ENCODE peak calls at places on chromosomes 13 and 19, in four cellular contexts. One of them, this sample, is unnamed.

GRCh38 chr19:37077615-37077928 is 661 bp upstream of the ZNF420 start:
- DNase-seq in H9: no peak
- DNase-seq in GM23338: no peak
- DNase-seq in left lung: no peak
- DNase-seq in this sample: no peak

GRCh38 chr13:99525967-99526366 is 24.7 kb downstream of the TM9SF2 start:
- DNase-seq in H9: no peak
- DNase-seq in GM23338: no peak
- DNase-seq in left lung: no peak
- DNase-seq in this sample: no peak

GRCh38 chr13:104171132-104171531 is 1104.9 kb upstream of the SLC10A2 start:
- DNase-seq in H9: no peak
- DNase-seq in GM23338: no peak
- DNase-seq in left lung: no peak
- DNase-seq in this sample: no peak

GRCh38 chr19:41531438-41532311 is 44.3 kb upstream of the CEACAM21 start:
- DNase-seq in H9: no peak
- DNase-seq in GM23338: no peak
- DNase-seq in left lung: peak; percentile 72
- DNase-seq in this sample: peak; percentile 56

GRCh38 chr19:57888494-57889231 is at the start of gene ZNF814:
- DNase-seq in H9: peak; percentile 94
- DNase-seq in GM23338: peak; percentile 99
- DNase-seq in left lung: peak; percentile 81
- DNase-seq in this sample: peak; percentile 67

GRCh38 chr13:112225429-112226090 is 150.6 kb upstream of the SPACA7 start:
- DNase-seq in H9: no peak
- DNase-seq in GM23338: no peak
- DNase-seq in left lung: no peak
- DNase-seq in this sample: no peak

GRCh38 chr13:74132768-74133656 is 1.2 kb downstream of the KLF12 start:
- DNase-seq in H9: peak; percentile 34
- DNase-seq in GM23338: peak; percentile 68
- DNase-seq in left lung: peak; percentile 78
- DNase-seq in this sample: peak; percentile 8

GRCh38 chr19:33684550-33685303 is 63.0 kb downstream of the CHST8 start:
- DNase-seq in H9: peak; percentile 49
- DNase-seq in GM23338: no peak
- DNase-seq in left lung: peak; percentile 75
- DNase-seq in this sample: no peak

GRCh38 chr13:99205621-99206220 is 5.1 kb downstream of the UBAC2 start:
- DNase-seq in H9: no peak
- DNase-seq in GM23338: no peak
- DNase-seq in left lung: no peak
- DNase-seq in this sample: no peak

GRCh38 chr13:63696055-63696454 is 2280.4 kb upstream of the PCDH20 start:
- DNase-seq in H9: no peak
- DNase-seq in GM23338: no peak
- DNase-seq in left lung: no peak
- DNase-seq in this sample: no peak

GRCh38 chr19:40466219-40467006 is at the start of gene SPTBN4:
- DNase-seq in H9: peak; percentile 33
- DNase-seq in GM23338: no peak
- DNase-seq in left lung: peak; percentile 83
- DNase-seq in this sample: peak; percentile 55

GRCh38 chr19:44752816-44753618 is 4.5 kb downstream of the BCL3 start:
- DNase-seq in H9: peak; percentile 80
- DNase-seq in GM23338: peak; percentile 85
- DNase-seq in left lung: peak; percentile 98
- DNase-seq in this sample: peak; percentile 88

GRCh38 chr13:98893361-98893760 is 84.5 kb downstream of the DOCK9 start:
- DNase-seq in H9: no peak
- DNase-seq in GM23338: no peak
- DNase-seq in left lung: no peak
- DNase-seq in this sample: no peak

GRCh38 chr13:43196750-43197149 is 173.4 kb downstream of the DNAJC15 start:
- DNase-seq in H9: no peak
- DNase-seq in GM23338: no peak
- DNase-seq in left lung: no peak
- DNase-seq in this sample: no peak

GRCh38 chr13:77460195-77460594 is 75.3 kb upstream of the SCEL start:
- DNase-seq in H9: no peak
- DNase-seq in GM23338: no peak
- DNase-seq in left lung: no peak
- DNase-seq in this sample: no peak

GRCh38 chr19:4691383-4691782 is 21.2 kb upstream of the MYDGF start:
- DNase-seq in H9: no peak
- DNase-seq in GM23338: no peak
- DNase-seq in left lung: no peak
- DNase-seq in this sample: no peak

GRCh38 chr19:39819786-39820185 is 14.2 kb downstream of the DYRK1B start:
- DNase-seq in H9: no peak
- DNase-seq in GM23338: no peak
- DNase-seq in left lung: no peak
- DNase-seq in this sample: no peak

GRCh38 chr13:34931572-34931971 is 10.5 kb upstream of the NBEA start:
- DNase-seq in H9: no peak
- DNase-seq in GM23338: no peak
- DNase-seq in left lung: no peak
- DNase-seq in this sample: no peak

GRCh38 chr19:17680235-17680722 is 7.9 kb downstream of the UNC13A start:
- DNase-seq in H9: peak; percentile 52
- DNase-seq in GM23338: peak; percentile 64
- DNase-seq in left lung: peak; percentile 85
- DNase-seq in this sample: peak; percentile 39

GRCh38 chr13:42836930-42837329 is 55.5 kb downstream of the FAM216B start:
- DNase-seq in H9: no peak
- DNase-seq in GM23338: peak; percentile 52
- DNase-seq in left lung: no peak
- DNase-seq in this sample: no peak

GRCh38 chr19:16289594-16289993 is 35.0 kb upstream of the KLF2 start:
- DNase-seq in H9: no peak
- DNase-seq in GM23338: no peak
- DNase-seq in left lung: no peak
- DNase-seq in this sample: no peak
- H3K4me1 ChIP-seq in H9: no peaks in the 10 kb centered on the region
- H3K4me1 ChIP-seq in GM23338: peaks cover 7% of the 10 kb centered on the region
- H3K4me1 ChIP-seq in left lung: peaks cover 10% of the 10 kb centered on the region
- H3K4me1 ChIP-seq in this sample: peaks cover 34% of the 10 kb centered on the region

GRCh38 chr19:19459707-19460251 is 54.3 kb downstream of the GATAD2A start:
- DNase-seq in H9: no peak
- DNase-seq in GM23338: no peak
- DNase-seq in left lung: peak; percentile 78
- DNase-seq in this sample: peak; percentile 49

GRCh38 chr19:19459099-19459498 is 53.6 kb downstream of the GATAD2A start:
- DNase-seq in H9: no peak
- DNase-seq in GM23338: no peak
- DNase-seq in left lung: no peak
- DNase-seq in this sample: no peak

GRCh38 chr19:19460258-19460731 is 54.8 kb downstream of the GATAD2A start:
- DNase-seq in H9: no peak
- DNase-seq in GM23338: no peak
- DNase-seq in left lung: peak; percentile 73
- DNase-seq in this sample: no peak

GRCh38 chr19:19457691-19458090 is 52.2 kb downstream of the GATAD2A start:
- DNase-seq in H9: no peak
- DNase-seq in GM23338: no peak
- DNase-seq in left lung: no peak
- DNase-seq in this sample: no peak

DNA sequence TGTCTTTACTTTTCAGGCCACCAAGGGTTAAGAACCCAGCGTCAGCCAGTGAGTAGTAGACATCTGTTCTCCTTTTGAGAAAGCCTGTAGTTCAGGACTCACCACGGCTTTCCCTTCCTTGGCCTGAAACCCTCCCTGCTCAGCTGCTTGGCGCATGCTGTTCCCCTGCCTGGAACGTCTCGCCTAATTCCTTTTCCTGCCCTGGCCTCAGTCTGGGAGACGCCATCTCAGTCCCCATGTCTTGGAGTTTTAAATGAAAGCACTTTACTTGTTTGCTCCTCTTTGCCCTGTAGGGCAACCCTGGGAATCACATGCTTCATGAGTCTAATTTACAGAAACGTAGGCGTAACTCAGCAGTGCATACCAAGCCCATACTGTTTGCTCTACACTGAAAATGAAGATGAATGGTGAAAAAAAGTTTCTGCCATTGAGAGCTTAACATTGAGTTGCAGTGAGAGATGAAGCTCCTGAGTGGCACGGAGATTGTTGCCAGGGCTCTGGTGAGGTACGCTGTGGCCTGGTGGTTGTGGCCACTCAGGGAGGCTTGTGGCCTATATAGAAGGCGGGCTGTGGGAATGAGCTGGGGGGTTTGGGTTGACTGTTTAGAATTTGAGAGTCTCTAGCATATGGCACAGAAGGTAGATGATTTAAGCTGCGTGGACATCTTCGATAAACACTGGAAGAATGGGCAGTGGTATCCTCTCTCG is 52.8 kb downstream of the GATAD2A start:
- DNase-seq in H9: no peak
- DNase-seq in GM23338: no peak
- DNase-seq in left lung: peak; percentile 18
- DNase-seq in this sample: no peak
- H3K27ac ChIP-seq in H9: no peak overlapping the region
- H3K27ac ChIP-seq in GM23338: peak overlapping the region; percentile 81
- H3K27ac ChIP-seq in left lung: peak overlapping the region; percentile 97
- H3K27ac ChIP-seq in this sample: peak overlapping the region; percentile 85

GRCh38 chr19:49058592-49058991 is 1.0 kb upstream of the CGB7 start:
- DNase-seq in H9: peak; percentile 62
- DNase-seq in GM23338: no peak
- DNase-seq in left lung: no peak
- DNase-seq in this sample: no peak
- TF ChIP-seq CTCF in H9: no peak
- TF ChIP-seq CTCF in GM23338: no peak
- TF ChIP-seq CTCF in left lung: no peak
- TF ChIP-seq CTCF in this sample: no peak

DNA sequence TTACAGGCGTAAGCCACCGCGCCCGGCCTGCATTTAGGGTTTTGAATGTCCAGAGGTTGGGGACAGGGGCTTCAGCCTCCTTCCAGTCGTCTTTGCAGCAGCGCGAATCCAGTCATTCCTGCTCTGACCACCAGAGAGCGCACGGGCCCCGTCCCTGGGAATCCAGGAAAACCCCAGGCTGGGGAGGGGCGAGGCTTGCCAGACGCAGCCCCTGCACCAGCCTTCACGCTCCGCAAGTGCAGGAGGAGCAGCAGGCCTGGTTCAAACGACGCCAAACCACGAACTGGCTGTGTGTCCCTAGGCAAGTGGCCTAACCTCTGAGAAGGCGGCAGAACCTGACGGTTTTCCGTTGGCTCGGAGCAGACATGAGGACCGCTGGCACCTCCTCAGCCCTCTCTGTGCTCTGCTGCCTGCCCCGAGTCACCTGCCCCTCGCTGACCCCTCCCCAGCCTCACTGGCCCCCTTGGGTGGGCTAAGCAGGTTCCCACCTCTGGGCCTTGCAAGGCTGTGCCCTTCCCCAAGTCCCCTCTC is 2.0 kb upstream of the RNF126 start:
- DNase-seq in H9: peak; percentile 95
- DNase-seq in GM23338: peak; percentile 96
- DNase-seq in left lung: peak; percentile 94
- DNase-seq in this sample: peak; percentile 60
- H3K4me1 ChIP-seq in H9: no peaks in the 10 kb centered on the region
- H3K4me1 ChIP-seq in GM23338: peaks cover 6% of the 10 kb centered on the region
- H3K4me1 ChIP-seq in left lung: peaks cover 33% of the 10 kb centered on the region
- H3K4me1 ChIP-seq in this sample: peaks cover 28% of the 10 kb centered on the region

DNA sequence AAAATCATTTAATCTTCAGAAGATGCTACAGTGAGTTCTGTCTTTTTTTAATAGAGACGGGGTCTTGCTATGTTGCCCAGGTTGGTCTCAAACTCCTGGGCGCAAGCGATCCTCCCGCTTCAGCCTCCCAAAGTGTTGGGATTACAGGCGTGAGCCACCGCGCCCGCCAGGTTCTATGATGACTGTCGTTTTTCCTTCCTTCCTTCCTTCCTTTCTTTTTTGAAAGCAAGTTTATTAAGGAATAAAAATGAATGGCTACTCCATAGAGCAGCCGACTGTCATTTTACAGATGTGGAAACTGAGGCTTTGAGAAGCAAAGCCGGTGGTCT is 511 bp upstream of the GAMT start:
- DNase-seq in H9: no peak
- DNase-seq in GM23338: no peak
- DNase-seq in left lung: no peak
- DNase-seq in this sample: no peak
- H3K27ac ChIP-seq in H9: no peak overlapping the region
- H3K27ac ChIP-seq in GM23338: no peak overlapping the region
- H3K27ac ChIP-seq in left lung: no peak overlapping the region
- H3K27ac ChIP-seq in this sample: peak overlapping the region; percentile 99

GRCh38 chr13:110713981-110714797 is 689 bp downstream of the ING1 start:
- DNase-seq in H9: peak; percentile 42
- DNase-seq in GM23338: peak; percentile 53
- DNase-seq in left lung: peak; percentile 89
- DNase-seq in this sample: peak; percentile 51

GRCh38 chr13:110714798-110715394 is 1.4 kb downstream of the ING1 start:
- DNase-seq in H9: peak; percentile 63
- DNase-seq in GM23338: peak; percentile 64
- DNase-seq in left lung: peak; percentile 91
- DNase-seq in this sample: peak; percentile 55

GRCh38 chr13:110716235-110716505 is 2.7 kb downstream of the ING1 start:
- DNase-seq in H9: no peak
- DNase-seq in GM23338: peak; percentile 46
- DNase-seq in left lung: no peak
- DNase-seq in this sample: peak; percentile 58

GRCh38 chr13:110713642-110713952 is at the start of gene ING1:
- DNase-seq in H9: no peak
- DNase-seq in GM23338: no peak
- DNase-seq in left lung: no peak
- DNase-seq in this sample: no peak

GRCh38 chr13:110715395-110716234 is 2.1 kb downstream of the ING1 start:
- DNase-seq in H9: peak; percentile 99
- DNase-seq in GM23338: peak; percentile 99
- DNase-seq in left lung: peak; percentile 98
- DNase-seq in this sample: peak; percentile 99
- TF ChIP-seq CTCF in H9: no peak
- TF ChIP-seq CTCF in GM23338: no peak
- TF ChIP-seq CTCF in left lung: no peak
- TF ChIP-seq CTCF in this sample: peak; percentile 5

GRCh38 chr19:19520989-19521388 is 5.0 kb downstream of the NDUFA13 start:
- DNase-seq in H9: no peak
- DNase-seq in GM23338: no peak
- DNase-seq in left lung: no peak
- DNase-seq in this sample: no peak
- H3K4me1 ChIP-seq in H9: no peaks in the 10 kb centered on the region
- H3K4me1 ChIP-seq in GM23338: peaks cover 2% of the 10 kb centered on the region
- H3K4me1 ChIP-seq in left lung: peaks cover 8% of the 10 kb centered on the region
- H3K4me1 ChIP-seq in this sample: peaks cover 31% of the 10 kb centered on the region

GRCh38 chr19:46481187-46481586 is 9.8 kb upstream of the PNMA8A start:
- DNase-seq in H9: no peak
- DNase-seq in GM23338: no peak
- DNase-seq in left lung: no peak
- DNase-seq in this sample: no peak
- H3K27ac ChIP-seq in H9: no peak overlapping the region
- H3K27ac ChIP-seq in GM23338: no peak overlapping the region
- H3K27ac ChIP-seq in left lung: no peak overlapping the region
- H3K27ac ChIP-seq in this sample: peak overlapping the region; percentile 51

This sample was measured in gastrocnemius medialis.